ENCODE peak calls at places on chromosomes 13 and 19, in ten cellular contexts. One of them, this sample, is unnamed.

GRCh38 chr13:110685305-110685704 is 20.6 kb downstream of the CARS2 start:
- DNase-seq in hypothalamus: no peak
- DNase-seq in CD4-positive, alpha-beta memory T cell: no peak
- DNase-seq in stimulated activated CD4-positive, alpha-beta T cell treated with anti-CD3 and anti-CD28 coated beads, TNF-alpha, amount 100 ng/mL, for 4 hours: no peak
- DNase-seq in adrenal gland: no peak
- DNase-seq in naive thymus-derived CD8-positive, alpha-beta T cell: no peak
- DNase-seq in activated T-cell treated with anti-CD3 and anti-CD28 coated beads for 1 hour: no peak
- DNase-seq in heart left ventricle: no peak
- DNase-seq in non-pigmented ciliary epithelial cell: peak
- DNase-seq in HCEC 1CT: no peak
- DNase-seq in this sample: no peak

GRCh38 chr13:104773775-104774174 is 1707.6 kb upstream of the SLC10A2 start:
- DNase-seq in hypothalamus: no peak
- DNase-seq in CD4-positive, alpha-beta memory T cell: no peak
- DNase-seq in stimulated activated CD4-positive, alpha-beta T cell treated with anti-CD3 and anti-CD28 coated beads, TNF-alpha, amount 100 ng/mL, for 4 hours: no peak
- DNase-seq in adrenal gland: no peak
- DNase-seq in naive thymus-derived CD8-positive, alpha-beta T cell: peak
- DNase-seq in activated T-cell treated with anti-CD3 and anti-CD28 coated beads for 1 hour: no peak
- DNase-seq in heart left ventricle: no peak
- DNase-seq in non-pigmented ciliary epithelial cell: peak
- DNase-seq in HCEC 1CT: no peak
- DNase-seq in this sample: peak

GRCh38 chr19:1650627-1651009 is 1.8 kb downstream of the TCF3 start:
- DNase-seq in hypothalamus: no peak
- DNase-seq in CD4-positive, alpha-beta memory T cell: peak
- DNase-seq in stimulated activated CD4-positive, alpha-beta T cell treated with anti-CD3 and anti-CD28 coated beads, TNF-alpha, amount 100 ng/mL, for 4 hours: no peak
- DNase-seq in adrenal gland: no peak
- DNase-seq in naive thymus-derived CD8-positive, alpha-beta T cell: peak
- DNase-seq in activated T-cell treated with anti-CD3 and anti-CD28 coated beads for 1 hour: no peak
- DNase-seq in heart left ventricle: no peak
- DNase-seq in non-pigmented ciliary epithelial cell: no peak
- DNase-seq in HCEC 1CT: peak
- DNase-seq in this sample: no peak

GRCh38 chr19:35408284-35409171 is 37.7 kb downstream of the GPR42 start:
- DNase-seq in hypothalamus: no peak
- DNase-seq in CD4-positive, alpha-beta memory T cell: no peak
- DNase-seq in stimulated activated CD4-positive, alpha-beta T cell treated with anti-CD3 and anti-CD28 coated beads, TNF-alpha, amount 100 ng/mL, for 4 hours: no peak
- DNase-seq in adrenal gland: no peak
- DNase-seq in naive thymus-derived CD8-positive, alpha-beta T cell: no peak
- DNase-seq in activated T-cell treated with anti-CD3 and anti-CD28 coated beads for 1 hour: no peak
- DNase-seq in heart left ventricle: no peak
- DNase-seq in non-pigmented ciliary epithelial cell: no peak
- DNase-seq in HCEC 1CT: no peak
- DNase-seq in this sample: no peak

GRCh38 chr19:18784786-18785120 is 6.4 kb downstream of the COMP start:
- DNase-seq in hypothalamus: no peak
- DNase-seq in CD4-positive, alpha-beta memory T cell: no peak
- DNase-seq in stimulated activated CD4-positive, alpha-beta T cell treated with anti-CD3 and anti-CD28 coated beads, TNF-alpha, amount 100 ng/mL, for 4 hours: no peak
- DNase-seq in adrenal gland: no peak
- DNase-seq in naive thymus-derived CD8-positive, alpha-beta T cell: no peak
- DNase-seq in activated T-cell treated with anti-CD3 and anti-CD28 coated beads for 1 hour: no peak
- DNase-seq in heart left ventricle: no peak
- DNase-seq in non-pigmented ciliary epithelial cell: no peak
- DNase-seq in HCEC 1CT: no peak
- DNase-seq in this sample: no peak

GRCh38 chr19:40553885-40554857 is 22.5 kb upstream of the SHKBP1 start:
- DNase-seq in hypothalamus: no peak
- DNase-seq in CD4-positive, alpha-beta memory T cell: no peak
- DNase-seq in stimulated activated CD4-positive, alpha-beta T cell treated with anti-CD3 and anti-CD28 coated beads, TNF-alpha, amount 100 ng/mL, for 4 hours: no peak
- DNase-seq in adrenal gland: no peak
- DNase-seq in naive thymus-derived CD8-positive, alpha-beta T cell: no peak
- DNase-seq in activated T-cell treated with anti-CD3 and anti-CD28 coated beads for 1 hour: no peak
- DNase-seq in heart left ventricle: no peak
- DNase-seq in non-pigmented ciliary epithelial cell: no peak
- DNase-seq in HCEC 1CT: no peak
- DNase-seq in this sample: no peak

GRCh38 chr13:28408235-28408848 is 86.6 kb downstream of the FLT1 start:
- DNase-seq in hypothalamus: no peak
- DNase-seq in CD4-positive, alpha-beta memory T cell: no peak
- DNase-seq in stimulated activated CD4-positive, alpha-beta T cell treated with anti-CD3 and anti-CD28 coated beads, TNF-alpha, amount 100 ng/mL, for 4 hours: no peak
- DNase-seq in adrenal gland: peak
- DNase-seq in naive thymus-derived CD8-positive, alpha-beta T cell: no peak
- DNase-seq in activated T-cell treated with anti-CD3 and anti-CD28 coated beads for 1 hour: no peak
- DNase-seq in heart left ventricle: peak
- DNase-seq in non-pigmented ciliary epithelial cell: no peak
- DNase-seq in HCEC 1CT: no peak
- DNase-seq in this sample: no peak

GRCh38 chr19:44620667-44621066 is 7.3 kb downstream of the IGSF23 start:
- DNase-seq in hypothalamus: no peak
- DNase-seq in CD4-positive, alpha-beta memory T cell: no peak
- DNase-seq in stimulated activated CD4-positive, alpha-beta T cell treated with anti-CD3 and anti-CD28 coated beads, TNF-alpha, amount 100 ng/mL, for 4 hours: no peak
- DNase-seq in adrenal gland: no peak
- DNase-seq in naive thymus-derived CD8-positive, alpha-beta T cell: no peak
- DNase-seq in activated T-cell treated with anti-CD3 and anti-CD28 coated beads for 1 hour: no peak
- DNase-seq in heart left ventricle: no peak
- DNase-seq in non-pigmented ciliary epithelial cell: no peak
- DNase-seq in HCEC 1CT: no peak
- DNase-seq in this sample: no peak

GRCh38 chr19:6842871-6843607 is 44.3 kb upstream of the ADGRE1 start:
- DNase-seq in hypothalamus: no peak
- DNase-seq in CD4-positive, alpha-beta memory T cell: no peak
- DNase-seq in stimulated activated CD4-positive, alpha-beta T cell treated with anti-CD3 and anti-CD28 coated beads, TNF-alpha, amount 100 ng/mL, for 4 hours: no peak
- DNase-seq in adrenal gland: no peak
- DNase-seq in naive thymus-derived CD8-positive, alpha-beta T cell: no peak
- DNase-seq in activated T-cell treated with anti-CD3 and anti-CD28 coated beads for 1 hour: no peak
- DNase-seq in heart left ventricle: no peak
- DNase-seq in non-pigmented ciliary epithelial cell: no peak
- DNase-seq in HCEC 1CT: no peak
- DNase-seq in this sample: no peak

GRCh38 chr13:112457485-112457884 is 81.3 kb downstream of the SPACA7 start:
- DNase-seq in hypothalamus: no peak
- DNase-seq in CD4-positive, alpha-beta memory T cell: no peak
- DNase-seq in stimulated activated CD4-positive, alpha-beta T cell treated with anti-CD3 and anti-CD28 coated beads, TNF-alpha, amount 100 ng/mL, for 4 hours: no peak
- DNase-seq in adrenal gland: no peak
- DNase-seq in naive thymus-derived CD8-positive, alpha-beta T cell: no peak
- DNase-seq in activated T-cell treated with anti-CD3 and anti-CD28 coated beads for 1 hour: no peak
- DNase-seq in heart left ventricle: no peak
- DNase-seq in non-pigmented ciliary epithelial cell: no peak
- DNase-seq in HCEC 1CT: no peak
- DNase-seq in this sample: no peak

GRCh38 chr19:48683349-48683748 is 10.5 kb upstream of the NTN5 start:
- DNase-seq in hypothalamus: peak
- DNase-seq in CD4-positive, alpha-beta memory T cell: no peak
- DNase-seq in stimulated activated CD4-positive, alpha-beta T cell treated with anti-CD3 and anti-CD28 coated beads, TNF-alpha, amount 100 ng/mL, for 4 hours: no peak
- DNase-seq in adrenal gland: no peak
- DNase-seq in naive thymus-derived CD8-positive, alpha-beta T cell: peak
- DNase-seq in activated T-cell treated with anti-CD3 and anti-CD28 coated beads for 1 hour: peak
- DNase-seq in heart left ventricle: peak
- DNase-seq in non-pigmented ciliary epithelial cell: no peak
- DNase-seq in HCEC 1CT: no peak
- DNase-seq in this sample: no peak